ENCODE peak calls at places on chromosomes 7 and 10, in seven cellular contexts. R, N, K, D, M, V and X are unnamed samples.

GRCh38 chr7:48139461-48139860 is 31.8 kb upstream of the ABCA13 start:
- DNase-seq in N (no peak), K (no peak), M (peak), D (no peak), V (no peak), R (no peak), X (no peak)

GRCh38 chr7:90574820-90575187 is 21.3 kb upstream of the CDK14 start:
- DNase-seq in V (no peak), R (no peak), N (no peak), M (no peak), K (no peak), D (no peak), X (no peak)

GRCh38 chr10:35498693-35499092 is 106.4 kb upstream of the GJD4 start:
- DNase-seq in R (no peak), M (no peak), D (no peak), N (no peak), V (no peak), K (no peak), X (no peak)

GRCh38 chr10:132524443-132525285 is 12.9 kb upstream of the INPP5A start:
- DNase-seq in R (no peak), M (no peak), N (no peak), D (no peak), V (no peak), K (no peak), X (no peak)

GRCh38 chr7:66894463-66895080 is 26.5 kb upstream of the TMEM248 start:
- DNase-seq in N (no peak), V (no peak), M (peak), K (no peak), R (no peak), D (no peak), X (no peak)

GRCh38 chr7:2271273-2272026 is 29.4 kb downstream of the NUDT1 start:
- DNase-seq in N (no peak), D (no peak), M (no peak), R (no peak), K (no peak), V (no peak), X (no peak)

GRCh38 chr7:102404005-102404861 is 8.1 kb downstream of the PRKRIP1 start:
- DNase-seq in R (no peak), K (peak), D (no peak), V (peak), M (peak), N (peak), X (peak)

GRCh38 chr7:114986181-114986800 is 64.4 kb downstream of the MDFIC start:
- DNase-seq in D (no peak), K (no peak), V (no peak), M (no peak), R (no peak), N (no peak), X (no peak)